ENCODE peak calls at places on chromosomes 1 and 21, in nine cellular contexts. E, C, U, H, Q, D, F, A and J are unnamed samples.

GRCh38 chr1:100622037-100622436 is 84.1 kb downstream of the GPR88 start:
- DNase-seq in E (no peak), C (no peak), U (peak), H (peak), Q (no peak), D (no peak), F (peak), A (no peak), J (no peak)

GRCh38 chr1:27011058-27011764 is 1.4 kb downstream of the TENT5B start:
- DNase-seq in E (peak), C (no peak), U (no peak), H (peak), Q (no peak), D (no peak), F (peak), A (peak), J (no peak)

GRCh38 chr21:37808261-37808660 is 108.0 kb downstream of the KCNJ6 start:
- DNase-seq in E (no peak), C (no peak), U (no peak), H (no peak), Q (no peak), D (no peak), F (no peak), A (no peak), J (no peak)

GRCh38 chr1:32521165-32521564 is 18.1 kb upstream of the ZBTB8A start:
- DNase-seq in E (no peak), C (no peak), U (no peak), H (no peak), Q (no peak), D (no peak), F (no peak), A (no peak), J (no peak)

GRCh38 chr1:165367375-165367993 is 11.0 kb upstream of the LMX1A start:
- DNase-seq in E (peak), C (peak), U (peak), H (peak), Q (peak), D (no peak), F (peak), A (peak), J (no peak)

GRCh38 chr1:6343506-6344405 is 49.8 kb downstream of the ACOT7 start:
- DNase-seq in E (peak), C (peak), U (no peak), H (peak), Q (peak), D (peak), F (peak), A (peak), J (peak)

GRCh38 chr1:29835486-29836273 is 599.4 kb downstream of the PTPRU start:
- DNase-seq in E (no peak), C (no peak), U (no peak), H (no peak), Q (peak), D (no peak), F (no peak), A (no peak), J (no peak)

GRCh38 chr1:64246294-64246917 is 43.0 kb downstream of the UBE2U start:
- DNase-seq in E (no peak), C (no peak), U (no peak), H (peak), Q (no peak), D (no peak), F (no peak), A (no peak), J (no peak)

GRCh38 chr1:100074604-100075395 is 57.9 kb downstream of the SASS6 start:
- DNase-seq in E (no peak), C (no peak), U (no peak), H (no peak), Q (no peak), D (no peak), F (no peak), A (no peak), J (no peak)

GRCh38 chr1:238468068-238468467 is 577.3 kb upstream of the ZP4 start:
- DNase-seq in E (no peak), C (no peak), U (no peak), H (no peak), Q (no peak), D (no peak), F (no peak), A (no peak), J (no peak)

GRCh38 chr1:29709711-29710169 is 473.4 kb downstream of the PTPRU start:
- DNase-seq in E (no peak), C (no peak), U (no peak), H (peak), Q (no peak), D (no peak), F (no peak), A (no peak), J (no peak)